ENCODE peak calls at places on chromosomes 13 and 19, in five cellular contexts. R is PC-3, P is pancreas, J is psoas muscle, T is tibial nerve. M is an unnamed sample.
A peak's percentile ranks its signal among the peaks of the same experiment; 100 is the strongest.

GRCh38 chr19:13804830-13805683 is 9.8 kb downstream of the ZSWIM4 start:
- DNase-seq in R (no peak), T (no peak), J (peak; percentile 34), P (no peak), M (no peak)

GRCh38 chr13:91045351-91046034 is 302.0 kb upstream of the MIR17HG start:
- DNase-seq in P (no peak), R (peak; percentile 33), J (no peak), T (no peak), M (no peak)

GRCh38 chr13:99067160-99067985 is 89.5 kb upstream of the DOCK9 start:
- DNase-seq in T (no peak), J (no peak), P (no peak), R (peak; percentile 87), M (no peak)

GRCh38 chr19:41935781-41936415 is 7.6 kb upstream of the ERFL start:
- DNase-seq in T (no peak), R (no peak), J (no peak), P (no peak), M (no peak)

GRCh38 chr13:108302279-108302678 is 32.8 kb downstream of the TNFSF13B start:
- DNase-seq in R (peak; percentile 16), P (no peak), J (no peak), T (no peak), M (no peak)

GRCh38 chr13:30564489-30564888 is 53.2 kb upstream of the USPL1 start:
- DNase-seq in J (no peak), T (no peak), P (no peak), R (no peak), M (no peak)

GRCh38 chr19:2820112-2820702 is 539 bp downstream of the ZNF554 start:
- DNase-seq in R (no peak), T (no peak), J (no peak), P (peak; percentile 80), M (no peak)

GRCh38 chr13:109233293-109233692 is 553.1 kb downstream of the IRS2 start:
- DNase-seq in J (no peak), R (no peak), T (no peak), P (no peak), M (no peak)

GRCh38 chr13:52156724-52157251 is 2.6 kb downstream of the NEK3 start:
- DNase-seq in T (no peak), R (no peak), P (no peak), J (no peak), M (no peak)

GRCh38 chr19:1651061-1651547 is 1.3 kb downstream of the TCF3 start:
- DNase-seq in T (no peak), J (no peak), R (no peak), P (peak; percentile 51), M (peak; percentile 51)

GRCh38 chr19:2118438-2118837 is 21.7 kb downstream of the IZUMO4 start:
- DNase-seq in P (no peak), R (no peak), J (no peak), T (no peak), M (no peak)

GRCh38 chr13:72527333-72527732 is 200.1 kb downstream of the MZT1 start:
- DNase-seq in T (no peak), J (no peak), R (no peak), P (no peak), M (no peak)

GRCh38 chr13:73204916-73205315 is 146.1 kb downstream of the KLF5 start:
- DNase-seq in T (no peak), R (no peak), J (no peak), P (no peak), M (no peak)

GRCh38 chr13:62879071-62879470 is 1463.4 kb upstream of the PCDH20 start:
- DNase-seq in J (no peak), T (no peak), R (peak; percentile 11), P (no peak), M (no peak)

GRCh38 chr13:33205224-33205623 is 80.3 kb downstream of the STARD13 start:
- DNase-seq in R (no peak), P (no peak), T (no peak), J (no peak), M (no peak)

GRCh38 chr19:37572203-37572602 is 22.4 kb downstream of the ZNF571 start:
- DNase-seq in R (no peak), T (no peak), P (no peak), J (no peak), M (no peak)

GRCh38 chr13:28755546-28755870 is 36.7 kb upstream of the SLC46A3 start:
- DNase-seq in P (no peak), R (no peak), T (no peak), J (no peak), M (no peak)

GRCh38 chr19:32880607-32881006 is 11.0 kb upstream of the SLC7A9 start:
- DNase-seq in T (no peak), R (no peak), J (no peak), P (no peak), M (no peak)

GRCh38 chr13:111230385-111230930 is 90.0 kb upstream of the TEX29 start:
- DNase-seq in R (no peak), T (no peak), J (no peak), P (no peak), M (no peak)

GRCh38 chr13:112710855-112711527 is 21.2 kb downstream of the ATP11A start:
- DNase-seq in R (no peak), J (peak; percentile 42), T (peak; percentile 52), P (no peak), M (no peak)

GRCh38 chr13:26132756-26133155 is 80.9 kb upstream of the SHISA2 start:
- DNase-seq in J (no peak), T (no peak), P (no peak), R (peak; percentile 29), M (no peak)

DNA sequence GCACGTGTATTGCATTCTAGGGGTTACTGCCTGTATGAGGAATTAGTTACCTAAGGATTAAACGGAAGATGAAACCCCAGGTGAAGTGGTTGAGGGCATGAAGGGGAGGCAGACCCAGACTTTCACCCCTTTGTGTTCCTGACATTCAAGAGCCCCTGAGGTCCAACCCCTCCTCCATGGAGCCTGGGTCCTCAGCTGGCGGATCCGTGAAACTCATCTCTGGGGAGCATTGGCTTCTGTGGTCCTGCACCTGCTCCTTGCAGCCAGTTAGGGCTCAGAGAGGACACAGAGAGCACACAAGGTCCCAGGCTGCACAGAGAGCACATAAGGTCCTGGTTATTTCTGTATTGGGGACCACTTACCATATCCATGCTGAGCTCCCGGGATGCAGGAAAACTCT is 7.0 kb upstream of the LILRA1 start:
- DNase-seq in J (no peak), P (no peak), R (no peak), T (no peak), M (no peak)
- H3K4me1 ChIP-seq in J (no peaks in the 10 kb centered on the region), P (no peaks in the 10 kb centered on the region), R (no peaks in the 10 kb centered on the region), T (no peaks in the 10 kb centered on the region), M (no peaks in the 10 kb centered on the region)

GRCh38 chr19:54125713-54126112 is 10.2 kb downstream of the PRPF31 start:
- DNase-seq in P (peak; percentile 38), J (no peak), T (no peak), R (no peak), M (no peak)

GRCh38 chr19:54115071-54116063 is at the start of the genes PRPF31 and TFPT:
- DNase-seq in T (peak; percentile 100), J (peak; percentile 97), P (peak; percentile 96), R (peak; percentile 99), M (peak; percentile 95)

GRCh38 chr19:54123682-54124081 is 8.1 kb downstream of the PRPF31 start:
- DNase-seq in J (no peak), P (peak; percentile 68), R (no peak), T (no peak), M (no peak)

GRCh38 chr19:54124393-54124792 is 8.8 kb downstream of the PRPF31 start:
- DNase-seq in J (no peak), P (peak; percentile 50), T (no peak), R (no peak), M (no peak)

DNA sequence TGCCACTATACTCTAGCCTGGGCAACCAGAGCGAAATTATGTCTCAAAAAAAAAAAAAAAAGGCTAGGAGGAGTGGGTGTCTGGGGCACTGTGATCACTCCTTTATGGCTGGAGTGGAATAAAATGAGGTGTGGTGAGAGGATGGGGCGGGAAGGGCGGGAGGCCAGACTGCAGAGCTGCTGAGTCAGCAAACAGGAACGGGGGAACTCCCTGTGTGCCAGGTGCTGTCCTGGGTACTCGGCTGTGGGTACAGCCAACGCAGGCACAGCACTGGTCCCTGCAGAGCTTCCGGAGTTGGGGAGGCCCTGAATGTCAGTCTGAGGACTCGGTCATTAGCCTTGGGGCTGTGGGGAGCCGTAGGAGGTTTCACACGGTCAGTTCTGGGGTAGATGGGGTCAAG is 5.7 kb downstream of the PRPF31 start:
- DNase-seq in R (no peak), J (no peak), T (no peak), P (no peak), M (no peak)
- H3K36me3 ChIP-seq in R (peaks cover 60% of the 10 kb centered on the region), J (peaks cover 84% of the 10 kb centered on the region), T (peaks cover 28% of the 10 kb centered on the region), P (peaks cover 7% of the 10 kb centered on the region), M (peaks cover 68% of the 10 kb centered on the region)

DNA sequence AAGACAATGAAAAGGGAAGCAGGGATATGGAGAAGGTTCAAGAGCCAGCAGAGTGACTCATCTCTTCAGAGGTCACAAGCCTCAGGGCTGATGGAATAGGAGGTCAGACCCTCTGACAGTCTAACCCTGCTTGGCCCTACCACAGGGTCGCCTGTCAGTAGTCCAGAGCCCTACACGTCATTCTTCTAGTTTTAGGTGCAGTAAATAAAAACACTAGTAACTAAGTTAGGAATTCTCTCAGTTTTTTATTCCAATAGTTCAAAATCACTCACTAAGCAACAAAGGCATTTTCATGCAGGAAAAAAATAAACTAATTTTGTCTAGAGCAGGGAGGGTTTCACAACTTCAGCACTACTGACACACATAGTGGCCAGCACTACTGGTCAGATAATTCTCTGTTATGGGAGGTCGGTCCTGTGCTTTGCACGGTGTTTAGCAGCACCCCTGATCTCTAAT is 27.2 kb downstream of the FOXO1 start:
- DNase-seq in T (no peak), J (no peak), P (no peak), R (no peak), M (no peak)
- H3K4me1 ChIP-seq in T (peaks cover 100% of the 10 kb centered on the region), J (peaks cover 79% of the 10 kb centered on the region), P (peaks cover 31% of the 10 kb centered on the region), R (peaks cover 3% of the 10 kb centered on the region), M (peaks cover 31% of the 10 kb centered on the region)

GRCh38 chr19:47749326-47749725 is 4.0 kb downstream of the NOP53 start:
- DNase-seq in R (no peak), T (no peak), J (no peak), P (no peak), M (no peak)
- H3K36me3 ChIP-seq in R (peaks cover 19% of the 10 kb centered on the region), T (peaks cover 52% of the 10 kb centered on the region), J (peaks cover 79% of the 10 kb centered on the region), P (peaks cover 11% of the 10 kb centered on the region), M (peaks cover 68% of the 10 kb centered on the region)

DNA sequence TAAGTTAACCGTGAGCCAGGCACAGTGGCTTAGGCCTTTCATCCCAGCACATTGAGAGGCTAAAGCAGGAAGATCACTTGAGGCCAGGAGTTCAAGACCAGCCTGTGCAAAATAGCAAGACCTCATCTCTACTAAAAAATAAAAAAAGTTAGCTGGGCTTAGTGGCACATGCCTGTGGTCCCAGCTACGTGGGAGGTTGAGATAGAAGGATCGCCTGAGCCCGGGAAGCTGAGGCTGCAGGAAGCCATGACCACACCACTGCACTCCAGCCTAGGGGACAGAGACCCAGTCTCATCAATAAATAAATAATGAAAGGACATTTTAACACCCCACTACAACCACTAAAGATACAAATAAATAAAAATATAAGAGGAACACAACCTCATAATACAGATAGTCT is 21.6 kb downstream of the LSM14A start:
- DNase-seq in T (no peak), J (no peak), P (no peak), R (no peak), M (no peak)
- H3K4me1 ChIP-seq in T (peaks cover 39% of the 10 kb centered on the region), J (peaks cover 22% of the 10 kb centered on the region), P (peaks cover 18% of the 10 kb centered on the region), R (no peaks in the 10 kb centered on the region), M (no peaks in the 10 kb centered on the region)

M was measured in effector memory CD4-positive, alpha-beta T cell.